ENCODE peak calls at places on chromosomes 6 and 20, in seven cellular contexts. One of them, this sample, is unnamed.

GRCh38 chr6:38973178-38974057 is 75.2 kb upstream of the GLP1R start:
- DNase-seq in sciatic nerve: no peak
- DNase-seq in adipocyte: peak; percentile 75
- DNase-seq in colonic mucosa: no peak
- DNase-seq in HL-60: peak; percentile 20
- DNase-seq in NCI-H187: no peak
- DNase-seq in amygdala: no peak
- DNase-seq in this sample: no peak

GRCh38 chr20:46077642-46078305 is 12.0 kb downstream of the NCOA5 start:
- DNase-seq in adipocyte: no peak
- DNase-seq in HL-60: no peak
- DNase-seq in colonic mucosa: no peak
- DNase-seq in sciatic nerve: no peak
- DNase-seq in amygdala: no peak
- DNase-seq in NCI-H187: no peak
- DNase-seq in this sample: no peak

GRCh38 chr6:25337004-25337403 is 57.8 kb downstream of the CARMIL1 start:
- DNase-seq in sciatic nerve: no peak
- DNase-seq in colonic mucosa: no peak
- DNase-seq in adipocyte: peak; percentile 47
- DNase-seq in amygdala: no peak
- DNase-seq in HL-60: no peak
- DNase-seq in NCI-H187: no peak
- DNase-seq in this sample: no peak

GRCh38 chr6:73286752-73287151 is 23.8 kb upstream of the KHDC1 start:
- DNase-seq in NCI-H187: no peak
- DNase-seq in amygdala: no peak
- DNase-seq in HL-60: no peak
- DNase-seq in colonic mucosa: no peak
- DNase-seq in adipocyte: peak; percentile 50
- DNase-seq in sciatic nerve: no peak
- DNase-seq in this sample: no peak

GRCh38 chr6:136780972-136781371 is 11.3 kb downstream of the MAP3K5 start:
- DNase-seq in sciatic nerve: no peak
- DNase-seq in amygdala: no peak
- DNase-seq in colonic mucosa: no peak
- DNase-seq in NCI-H187: no peak
- DNase-seq in HL-60: no peak
- DNase-seq in adipocyte: no peak
- DNase-seq in this sample: no peak

GRCh38 chr20:38520261-38520660 is 47.6 kb downstream of the RALGAPB start:
- DNase-seq in sciatic nerve: no peak
- DNase-seq in adipocyte: no peak
- DNase-seq in amygdala: no peak
- DNase-seq in HL-60: no peak
- DNase-seq in NCI-H187: no peak
- DNase-seq in colonic mucosa: no peak
- DNase-seq in this sample: no peak

GRCh38 chr20:62763404-62763803 is 32.9 kb upstream of the MRGBP start:
- DNase-seq in colonic mucosa: no peak
- DNase-seq in NCI-H187: no peak
- DNase-seq in amygdala: no peak
- DNase-seq in sciatic nerve: no peak
- DNase-seq in HL-60: no peak
- DNase-seq in adipocyte: no peak
- DNase-seq in this sample: no peak

GRCh38 chr6:26021350-26022165 is 59.0 kb downstream of the TRIM38 start:
- DNase-seq in HL-60: peak; percentile 91
- DNase-seq in NCI-H187: peak; percentile 94
- DNase-seq in adipocyte: peak; percentile 97
- DNase-seq in sciatic nerve: peak; percentile 95
- DNase-seq in amygdala: peak; percentile 69
- DNase-seq in colonic mucosa: peak; percentile 97
- DNase-seq in this sample: peak; percentile 51

GRCh38 chr20:39880890-39881289 is 808.1 kb downstream of the MAFB start:
- DNase-seq in NCI-H187: no peak
- DNase-seq in colonic mucosa: no peak
- DNase-seq in sciatic nerve: no peak
- DNase-seq in adipocyte: no peak
- DNase-seq in amygdala: no peak
- DNase-seq in HL-60: no peak
- DNase-seq in this sample: no peak

GRCh38 chr6:45830441-45831139 is 185.1 kb downstream of the CLIC5 start:
- DNase-seq in adipocyte: no peak
- DNase-seq in sciatic nerve: no peak
- DNase-seq in HL-60: no peak
- DNase-seq in amygdala: no peak
- DNase-seq in NCI-H187: no peak
- DNase-seq in colonic mucosa: no peak
- DNase-seq in this sample: no peak

GRCh38 chr20:36162272-36162966 is 7.9 kb downstream of the EPB41L1 start:
- DNase-seq in adipocyte: peak; percentile 32
- DNase-seq in colonic mucosa: no peak
- DNase-seq in amygdala: no peak
- DNase-seq in HL-60: no peak
- DNase-seq in sciatic nerve: no peak
- DNase-seq in NCI-H187: no peak
- DNase-seq in this sample: no peak

GRCh38 chr6:44034391-44034861 is 92.8 kb downstream of the MRPL14 start:
- DNase-seq in amygdala: no peak
- DNase-seq in HL-60: no peak
- DNase-seq in colonic mucosa: no peak
- DNase-seq in NCI-H187: no peak
- DNase-seq in sciatic nerve: no peak
- DNase-seq in adipocyte: no peak
- DNase-seq in this sample: no peak

GRCh38 chr20:62804021-62804631 is 509 bp upstream of the OGFR start:
- DNase-seq in sciatic nerve: no peak
- DNase-seq in HL-60: no peak
- DNase-seq in adipocyte: peak; percentile 14
- DNase-seq in amygdala: no peak
- DNase-seq in colonic mucosa: no peak
- DNase-seq in NCI-H187: no peak
- DNase-seq in this sample: no peak

GRCh38 chr20:58659841-58660240 is 8.8 kb downstream of the STX16 start:
- DNase-seq in HL-60: no peak
- DNase-seq in amygdala: no peak
- DNase-seq in colonic mucosa: no peak
- DNase-seq in sciatic nerve: no peak
- DNase-seq in NCI-H187: no peak
- DNase-seq in adipocyte: no peak
- DNase-seq in this sample: no peak

GRCh38 chr20:43942661-43943285 is 28.1 kb downstream of the TOX2 start:
- DNase-seq in amygdala: no peak
- DNase-seq in NCI-H187: peak; percentile 32
- DNase-seq in colonic mucosa: no peak
- DNase-seq in adipocyte: peak; percentile 83
- DNase-seq in HL-60: peak; percentile 77
- DNase-seq in sciatic nerve: no peak
- DNase-seq in this sample: peak; percentile 15

GRCh38 chr6:25041676-25042598 is 106.2 kb upstream of the RIPOR2 start:
- DNase-seq in NCI-H187: peak; percentile 56
- DNase-seq in amygdala: no peak
- DNase-seq in adipocyte: no peak
- DNase-seq in sciatic nerve: no peak
- DNase-seq in HL-60: no peak
- DNase-seq in colonic mucosa: no peak
- DNase-seq in this sample: no peak

GRCh38 chr6:89133981-89134380 is 11.9 kb upstream of the PM20D2 start:
- DNase-seq in NCI-H187: no peak
- DNase-seq in adipocyte: no peak
- DNase-seq in colonic mucosa: no peak
- DNase-seq in HL-60: no peak
- DNase-seq in sciatic nerve: no peak
- DNase-seq in amygdala: no peak
- DNase-seq in this sample: no peak

GRCh38 chr6:119345114-119345513 is 4.4 kb downstream of the MAN1A1 start:
- DNase-seq in HL-60: no peak
- DNase-seq in NCI-H187: no peak
- DNase-seq in sciatic nerve: no peak
- DNase-seq in adipocyte: no peak
- DNase-seq in amygdala: no peak
- DNase-seq in colonic mucosa: no peak
- DNase-seq in this sample: no peak

GRCh38 chr6:143549630-143550268 is 38.2 kb upstream of the FUCA2 start:
- DNase-seq in HL-60: no peak
- DNase-seq in colonic mucosa: no peak
- DNase-seq in adipocyte: no peak
- DNase-seq in NCI-H187: no peak
- DNase-seq in amygdala: no peak
- DNase-seq in sciatic nerve: no peak
- DNase-seq in this sample: no peak

GRCh38 chr20:48681882-48682426 is 145.8 kb downstream of the PREX1 start:
- DNase-seq in sciatic nerve: no peak
- DNase-seq in colonic mucosa: no peak
- DNase-seq in HL-60: no peak
- DNase-seq in NCI-H187: no peak
- DNase-seq in amygdala: no peak
- DNase-seq in adipocyte: no peak
- DNase-seq in this sample: no peak

GRCh38 chr6:130322673-130323268 is 43.0 kb upstream of the TMEM200A start:
- DNase-seq in HL-60: peak; percentile 0
- DNase-seq in sciatic nerve: peak; percentile 70
- DNase-seq in amygdala: no peak
- DNase-seq in adipocyte: peak; percentile 90
- DNase-seq in NCI-H187: no peak
- DNase-seq in colonic mucosa: peak; percentile 52
- DNase-seq in this sample: no peak

GRCh38 chr6:112575309-112575834 is 228.2 kb downstream of the RFPL4B start:
- DNase-seq in HL-60: no peak
- DNase-seq in amygdala: no peak
- DNase-seq in adipocyte: no peak
- DNase-seq in colonic mucosa: no peak
- DNase-seq in sciatic nerve: no peak
- DNase-seq in NCI-H187: peak; percentile 79
- DNase-seq in this sample: no peak

GRCh38 chr20:62305765-62306431 is 3.1 kb downstream of the ADRM1 start:
- DNase-seq in sciatic nerve: no peak
- DNase-seq in adipocyte: no peak
- DNase-seq in NCI-H187: no peak
- DNase-seq in HL-60: no peak
- DNase-seq in colonic mucosa: no peak
- DNase-seq in amygdala: no peak
- DNase-seq in this sample: no peak

GRCh38 chr20:16864069-16864468 is 115.9 kb downstream of the OTOR start:
- DNase-seq in colonic mucosa: no peak
- DNase-seq in sciatic nerve: no peak
- DNase-seq in NCI-H187: no peak
- DNase-seq in adipocyte: peak; percentile 8
- DNase-seq in HL-60: peak; percentile 35
- DNase-seq in amygdala: no peak
- DNase-seq in this sample: no peak

GRCh38 chr20:17473662-17474061 is 57.5 kb downstream of the BFSP1 start:
- DNase-seq in adipocyte: peak; percentile 25
- DNase-seq in sciatic nerve: no peak
- DNase-seq in amygdala: no peak
- DNase-seq in colonic mucosa: no peak
- DNase-seq in HL-60: no peak
- DNase-seq in NCI-H187: no peak
- DNase-seq in this sample: no peak

GRCh38 chr20:1187605-1188171 is 2.9 kb upstream of the TMEM74B start:
- DNase-seq in adipocyte: no peak
- DNase-seq in HL-60: no peak
- DNase-seq in NCI-H187: no peak
- DNase-seq in colonic mucosa: no peak
- DNase-seq in sciatic nerve: no peak
- DNase-seq in amygdala: no peak
- DNase-seq in this sample: no peak

GRCh38 chr20:24891546-24892393 is 57.3 kb upstream of the CST7 start:
- DNase-seq in amygdala: no peak
- DNase-seq in HL-60: no peak
- DNase-seq in NCI-H187: no peak
- DNase-seq in sciatic nerve: no peak
- DNase-seq in adipocyte: no peak
- DNase-seq in colonic mucosa: peak; percentile 14
- DNase-seq in this sample: no peak

GRCh38 chr6:24831771-24832718 is 33.3 kb upstream of the ARMH2 start:
- DNase-seq in amygdala: no peak
- DNase-seq in sciatic nerve: no peak
- DNase-seq in HL-60: no peak
- DNase-seq in adipocyte: peak; percentile 76
- DNase-seq in NCI-H187: no peak
- DNase-seq in colonic mucosa: no peak
- DNase-seq in this sample: no peak

GRCh38 chr20:21564127-21564773 is 50.4 kb upstream of the NKX2-2 start:
- DNase-seq in HL-60: no peak
- DNase-seq in amygdala: no peak
- DNase-seq in colonic mucosa: no peak
- DNase-seq in sciatic nerve: no peak
- DNase-seq in adipocyte: no peak
- DNase-seq in NCI-H187: no peak
- DNase-seq in this sample: no peak

GRCh38 chr20:2840967-2841531 is 504 bp downstream of the VPS16 start:
- DNase-seq in HL-60: peak; percentile 22
- DNase-seq in amygdala: peak; percentile 54
- DNase-seq in sciatic nerve: peak; percentile 82
- DNase-seq in adipocyte: peak; percentile 78
- DNase-seq in colonic mucosa: peak; percentile 49
- DNase-seq in NCI-H187: no peak
- DNase-seq in this sample: no peak

GRCh38 chr6:99093781-99094180 is 146.0 kb upstream of the FBXL4 start:
- DNase-seq in colonic mucosa: no peak
- DNase-seq in adipocyte: no peak
- DNase-seq in NCI-H187: peak; percentile 58
- DNase-seq in sciatic nerve: no peak
- DNase-seq in amygdala: no peak
- DNase-seq in HL-60: no peak
- DNase-seq in this sample: no peak

GRCh38 chr6:118708055-118708454 is 56.7 kb upstream of the CEP85L start:
- DNase-seq in amygdala: no peak
- DNase-seq in NCI-H187: no peak
- DNase-seq in sciatic nerve: no peak
- DNase-seq in adipocyte: peak; percentile 24
- DNase-seq in HL-60: no peak
- DNase-seq in colonic mucosa: no peak
- DNase-seq in this sample: no peak

GRCh38 chr6:31870385-31870921 is 7.8 kb upstream of the NEU1 start:
- DNase-seq in sciatic nerve: no peak
- DNase-seq in NCI-H187: no peak
- DNase-seq in HL-60: no peak
- DNase-seq in colonic mucosa: no peak
- DNase-seq in adipocyte: no peak
- DNase-seq in amygdala: no peak
- DNase-seq in this sample: no peak

GRCh38 chr20:33731693-33732165 is at the start of gene ZNF341:
- DNase-seq in amygdala: peak; percentile 89
- DNase-seq in NCI-H187: peak; percentile 90
- DNase-seq in HL-60: no peak
- DNase-seq in adipocyte: no peak
- DNase-seq in colonic mucosa: peak; percentile 88
- DNase-seq in sciatic nerve: peak; percentile 92
- DNase-seq in this sample: peak; percentile 56

GRCh38 chr6:26240981-26241770 is 123.8 kb upstream of the BTN3A2 start:
- DNase-seq in amygdala: no peak
- DNase-seq in sciatic nerve: no peak
- DNase-seq in colonic mucosa: no peak
- DNase-seq in NCI-H187: no peak
- DNase-seq in adipocyte: peak; percentile 77
- DNase-seq in HL-60: no peak
- DNase-seq in this sample: no peak

GRCh38 chr20:24077145-24077544 is 88.6 kb upstream of the GGTLC1 start:
- DNase-seq in adipocyte: no peak
- DNase-seq in NCI-H187: no peak
- DNase-seq in amygdala: no peak
- DNase-seq in colonic mucosa: no peak
- DNase-seq in sciatic nerve: no peak
- DNase-seq in HL-60: no peak
- DNase-seq in this sample: no peak

GRCh38 chr20:51966296-51966971 is 164.1 kb upstream of the SALL4 start:
- DNase-seq in HL-60: no peak
- DNase-seq in sciatic nerve: no peak
- DNase-seq in NCI-H187: no peak
- DNase-seq in adipocyte: peak; percentile 83
- DNase-seq in colonic mucosa: peak; percentile 61
- DNase-seq in amygdala: no peak
- DNase-seq in this sample: no peak

GRCh38 chr20:62677678-62678077 is 31.0 kb upstream of the NTSR1 start:
- DNase-seq in adipocyte: no peak
- DNase-seq in amygdala: no peak
- DNase-seq in colonic mucosa: no peak
- DNase-seq in HL-60: no peak
- DNase-seq in NCI-H187: no peak
- DNase-seq in sciatic nerve: no peak
- DNase-seq in this sample: no peak